ENCODE peak calls at places on chromosomes 11 and 22, in seven cellular contexts. One of them, this sample, is unnamed.
A peak's percentile ranks its signal among the peaks of the same experiment; 100 is the strongest.

GRCh38 chr22:39936523-39937145 is 23.6 kb upstream of the TMA7B start:
- DNase-seq in neuronal stem cell: no peak
- DNase-seq in H9: no peak
- DNase-seq in IMR-90: no peak
- DNase-seq in H1: no peak
- DNase-seq in mesenchymal stem cell: no peak
- DNase-seq in mesendoderm: no peak
- DNase-seq in this sample: no peak

GRCh38 chr22:20316844-20317401 is 2.9 kb downstream of the DGCR6L start:
- DNase-seq in neuronal stem cell: no peak
- DNase-seq in H9: no peak
- DNase-seq in IMR-90: no peak
- DNase-seq in H1: peak; percentile 35
- DNase-seq in mesenchymal stem cell: no peak
- DNase-seq in mesendoderm: no peak
- DNase-seq in this sample: no peak

GRCh38 chr11:117929568-117930207 is 486 bp upstream of the TMPRSS13 start:
- DNase-seq in neuronal stem cell: no peak
- DNase-seq in H9: no peak
- DNase-seq in IMR-90: no peak
- DNase-seq in H1: no peak
- DNase-seq in mesenchymal stem cell: no peak
- DNase-seq in mesendoderm: peak; percentile 37
- DNase-seq in this sample: no peak

GRCh38 chr11:34044664-34045485 is 6.7 kb upstream of the CAPRIN1 start:
- DNase-seq in neuronal stem cell: no peak
- DNase-seq in H9: peak; percentile 54
- DNase-seq in IMR-90: peak; percentile 82
- DNase-seq in H1: peak; percentile 51
- DNase-seq in mesenchymal stem cell: peak; percentile 89
- DNase-seq in mesendoderm: peak; percentile 50
- DNase-seq in this sample: peak; percentile 99

GRCh38 chr11:122367809-122368231 is 251.8 kb upstream of the BLID start:
- DNase-seq in neuronal stem cell: no peak
- DNase-seq in H9: no peak
- DNase-seq in IMR-90: peak; percentile 82
- DNase-seq in H1: no peak
- DNase-seq in mesenchymal stem cell: peak; percentile 17
- DNase-seq in mesendoderm: no peak
- DNase-seq in this sample: no peak

GRCh38 chr11:69209936-69210659 is 54.4 kb downstream of the SMIM38 start:
- DNase-seq in neuronal stem cell: no peak
- DNase-seq in H9: no peak
- DNase-seq in IMR-90: no peak
- DNase-seq in H1: no peak
- DNase-seq in mesenchymal stem cell: peak; percentile 32
- DNase-seq in mesendoderm: peak; percentile 10
- DNase-seq in this sample: peak; percentile 7

GRCh38 chr11:32213223-32213622 is 122.3 kb downstream of the RCN1 start:
- DNase-seq in neuronal stem cell: no peak
- DNase-seq in H9: no peak
- DNase-seq in IMR-90: peak; percentile 74
- DNase-seq in H1: no peak
- DNase-seq in mesenchymal stem cell: peak; percentile 36
- DNase-seq in mesendoderm: no peak
- DNase-seq in this sample: peak; percentile 64

GRCh38 chr11:126973051-126973450 is 27.5 kb downstream of the KIRREL3 start:
- DNase-seq in neuronal stem cell: no peak
- DNase-seq in H9: no peak
- DNase-seq in IMR-90: no peak
- DNase-seq in H1: no peak
- DNase-seq in mesenchymal stem cell: no peak
- DNase-seq in mesendoderm: no peak
- DNase-seq in this sample: peak; percentile 98

GRCh38 chr11:65516135-65516968 is 8.5 kb upstream of the SCYL1 start:
- DNase-seq in neuronal stem cell: no peak
- DNase-seq in H9: no peak
- DNase-seq in IMR-90: no peak
- DNase-seq in H1: no peak
- DNase-seq in mesenchymal stem cell: peak; percentile 47
- DNase-seq in mesendoderm: no peak
- DNase-seq in this sample: no peak

GRCh38 chr22:46070215-46070721 is 80.1 kb upstream of the PPARA start:
- DNase-seq in neuronal stem cell: no peak
- DNase-seq in H9: peak; percentile 58
- DNase-seq in IMR-90: peak; percentile 42
- DNase-seq in H1: peak; percentile 74
- DNase-seq in mesenchymal stem cell: peak; percentile 58
- DNase-seq in mesendoderm: peak; percentile 26
- DNase-seq in this sample: no peak

GRCh38 chr11:67648796-67649613 is 1.5 kb downstream of the ACY3 start:
- DNase-seq in neuronal stem cell: no peak
- DNase-seq in H9: no peak
- DNase-seq in IMR-90: no peak
- DNase-seq in H1: no peak
- DNase-seq in mesenchymal stem cell: no peak
- DNase-seq in mesendoderm: no peak
- DNase-seq in this sample: no peak

GRCh38 chr11:1744137-1744878 is 6.1 kb downstream of the IFITM10 start:
- DNase-seq in neuronal stem cell: no peak
- DNase-seq in H9: no peak
- DNase-seq in IMR-90: no peak
- DNase-seq in H1: no peak
- DNase-seq in mesenchymal stem cell: no peak
- DNase-seq in mesendoderm: no peak
- DNase-seq in this sample: peak; percentile 36

GRCh38 chr11:41522391-41522790 is 62.9 kb upstream of the LRRC4C start:
- DNase-seq in neuronal stem cell: no peak
- DNase-seq in H9: no peak
- DNase-seq in IMR-90: no peak
- DNase-seq in H1: no peak
- DNase-seq in mesenchymal stem cell: no peak
- DNase-seq in mesendoderm: peak; percentile 56
- DNase-seq in this sample: no peak

GRCh38 chr11:27619039-27619438 is 81.2 kb downstream of the BDNF start:
- DNase-seq in neuronal stem cell: no peak
- DNase-seq in H9: no peak
- DNase-seq in IMR-90: peak; percentile 33
- DNase-seq in H1: no peak
- DNase-seq in mesenchymal stem cell: no peak
- DNase-seq in mesendoderm: no peak
- DNase-seq in this sample: no peak

GRCh38 chr22:20206709-20207215 is 55.9 kb upstream of the CCDC188 start:
- DNase-seq in neuronal stem cell: no peak
- DNase-seq in H9: no peak
- DNase-seq in IMR-90: peak; percentile 22
- DNase-seq in H1: no peak
- DNase-seq in mesenchymal stem cell: peak; percentile 31
- DNase-seq in mesendoderm: no peak
- DNase-seq in this sample: no peak

GRCh38 chr11:9320047-9320446 is 5.7 kb upstream of the TMEM41B start:
- DNase-seq in neuronal stem cell: no peak
- DNase-seq in H9: no peak
- DNase-seq in IMR-90: no peak
- DNase-seq in H1: no peak
- DNase-seq in mesenchymal stem cell: no peak
- DNase-seq in mesendoderm: no peak
- DNase-seq in this sample: peak; percentile 65

GRCh38 chr11:76161261-76161961 is 44.9 kb downstream of the WNT11 start:
- DNase-seq in neuronal stem cell: no peak
- DNase-seq in H9: no peak
- DNase-seq in IMR-90: no peak
- DNase-seq in H1: no peak
- DNase-seq in mesenchymal stem cell: no peak
- DNase-seq in mesendoderm: no peak
- DNase-seq in this sample: no peak

GRCh38 chr22:27580311-27580897 is 221.2 kb downstream of the MN1 start:
- DNase-seq in neuronal stem cell: no peak
- DNase-seq in H9: no peak
- DNase-seq in IMR-90: no peak
- DNase-seq in H1: no peak
- DNase-seq in mesenchymal stem cell: no peak
- DNase-seq in mesendoderm: no peak
- DNase-seq in this sample: no peak
- H3K23ac ChIP-seq in neuronal stem cell: no peak overlapping the region
- H3K23ac ChIP-seq in H9: no peak overlapping the region
- H3K23ac ChIP-seq in IMR-90: no peak overlapping the region
- H3K23ac ChIP-seq in H1: no peak overlapping the region
- H3K23ac ChIP-seq in mesenchymal stem cell: no peak overlapping the region
- H3K23ac ChIP-seq in mesendoderm: no peak overlapping the region
- H3K23ac ChIP-seq in this sample: no peak overlapping the region

GRCh38 chr22:22916952-22917290 is 29.3 kb downstream of the IGLL5 start:
- DNase-seq in neuronal stem cell: no peak
- DNase-seq in H9: no peak
- DNase-seq in IMR-90: no peak
- DNase-seq in H1: no peak
- DNase-seq in mesenchymal stem cell: no peak
- DNase-seq in mesendoderm: no peak
- DNase-seq in this sample: no peak

GRCh38 chr22:22918297-22918965 is 30.8 kb downstream of the IGLL5 start:
- DNase-seq in neuronal stem cell: no peak
- DNase-seq in H9: no peak
- DNase-seq in IMR-90: no peak
- DNase-seq in H1: no peak
- DNase-seq in mesenchymal stem cell: no peak
- DNase-seq in mesendoderm: no peak
- DNase-seq in this sample: no peak

GRCh38 chr22:22916215-22916951 is 28.8 kb downstream of the IGLL5 start:
- DNase-seq in neuronal stem cell: no peak
- DNase-seq in H9: no peak
- DNase-seq in IMR-90: no peak
- DNase-seq in H1: no peak
- DNase-seq in mesenchymal stem cell: no peak
- DNase-seq in mesendoderm: no peak
- DNase-seq in this sample: no peak

GRCh38 chr22:22919041-22919440 is 31.4 kb downstream of the IGLL5 start:
- DNase-seq in neuronal stem cell: no peak
- DNase-seq in H9: no peak
- DNase-seq in IMR-90: no peak
- DNase-seq in H1: no peak
- DNase-seq in mesenchymal stem cell: no peak
- DNase-seq in mesendoderm: no peak
- DNase-seq in this sample: no peak

GRCh38 chr22:22917377-22917776 is 29.8 kb downstream of the IGLL5 start:
- DNase-seq in neuronal stem cell: no peak
- DNase-seq in H9: no peak
- DNase-seq in IMR-90: no peak
- DNase-seq in H1: no peak
- DNase-seq in mesenchymal stem cell: no peak
- DNase-seq in mesendoderm: no peak
- DNase-seq in this sample: no peak
- H3K23ac ChIP-seq in neuronal stem cell: peak overlapping the region; percentile 15
- H3K23ac ChIP-seq in H9: no peak overlapping the region
- H3K23ac ChIP-seq in IMR-90: no peak overlapping the region
- H3K23ac ChIP-seq in H1: no peak overlapping the region
- H3K23ac ChIP-seq in mesenchymal stem cell: no peak overlapping the region
- H3K23ac ChIP-seq in mesendoderm: no peak overlapping the region
- H3K23ac ChIP-seq in this sample: no peak overlapping the region

GRCh38 chr11:15794361-15795150 is 561.8 kb downstream of the SOX6 start:
- DNase-seq in neuronal stem cell: no peak
- DNase-seq in H9: no peak
- DNase-seq in IMR-90: no peak
- DNase-seq in H1: no peak
- DNase-seq in mesenchymal stem cell: no peak
- DNase-seq in mesendoderm: no peak
- DNase-seq in this sample: no peak

GRCh38 chr11:15795378-15795777 is 561.0 kb downstream of the SOX6 start:
- DNase-seq in neuronal stem cell: no peak
- DNase-seq in H9: no peak
- DNase-seq in IMR-90: no peak
- DNase-seq in H1: no peak
- DNase-seq in mesenchymal stem cell: no peak
- DNase-seq in mesendoderm: no peak
- DNase-seq in this sample: no peak

DNA sequence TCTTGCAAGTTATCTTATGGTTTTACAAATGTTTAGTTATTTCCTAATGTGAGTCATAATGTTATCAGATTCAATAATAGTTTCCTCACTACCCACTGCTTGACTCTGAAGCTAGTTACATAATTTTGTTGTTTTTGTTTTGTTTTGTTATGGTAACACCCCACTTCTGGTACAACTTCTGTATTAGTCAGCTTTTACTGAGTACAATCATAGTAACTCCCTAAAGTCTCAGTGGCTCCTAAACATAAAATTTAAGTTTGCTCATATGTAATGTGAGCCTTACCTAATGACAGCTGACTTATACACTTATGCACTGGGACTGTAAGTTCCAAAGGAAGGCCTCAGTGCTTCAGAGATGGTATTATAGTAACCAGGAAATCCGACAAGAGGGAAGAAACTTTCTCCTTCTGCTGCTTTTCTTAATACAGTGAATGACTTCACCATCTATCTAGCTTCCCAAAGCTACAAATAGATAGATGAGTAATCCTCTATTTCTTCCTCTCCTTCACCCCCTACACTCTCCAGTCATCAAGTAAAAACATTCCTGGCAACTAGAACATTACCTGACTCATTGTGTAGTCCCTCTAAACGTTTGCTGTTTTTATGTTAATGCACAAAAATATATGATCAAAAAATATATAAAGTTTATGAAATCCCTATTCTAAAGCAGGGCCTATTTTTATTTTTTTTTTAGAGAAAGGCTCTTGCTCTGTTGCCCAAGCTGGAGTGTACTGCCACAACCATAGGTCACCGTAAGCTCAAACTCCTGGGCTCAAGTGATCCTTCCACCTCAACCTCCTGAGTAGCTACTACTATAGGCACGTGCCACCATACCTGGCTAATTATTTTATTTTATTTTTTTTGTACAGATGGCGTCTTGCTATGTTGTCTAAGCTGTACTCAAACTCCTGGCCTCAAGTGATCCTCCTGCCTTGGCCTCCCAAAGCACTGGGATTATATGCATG is 563.0 kb downstream of the SOX6 start:
- DNase-seq in neuronal stem cell: no peak
- DNase-seq in H9: no peak
- DNase-seq in IMR-90: peak; percentile 94
- DNase-seq in H1: no peak
- DNase-seq in mesenchymal stem cell: peak; percentile 96
- DNase-seq in mesendoderm: no peak
- DNase-seq in this sample: peak; percentile 67
- H3K23ac ChIP-seq in neuronal stem cell: no peak overlapping the region
- H3K23ac ChIP-seq in H9: no peak overlapping the region
- H3K23ac ChIP-seq in IMR-90: no peak overlapping the region
- H3K23ac ChIP-seq in H1: no peak overlapping the region
- H3K23ac ChIP-seq in mesenchymal stem cell: no peak overlapping the region
- H3K23ac ChIP-seq in mesendoderm: no peak overlapping the region
- H3K23ac ChIP-seq in this sample: no peak overlapping the region

GRCh38 chr11:18668131-18668530 is 30.4 kb upstream of the TMEM86A start:
- DNase-seq in neuronal stem cell: no peak
- DNase-seq in H9: no peak
- DNase-seq in IMR-90: no peak
- DNase-seq in H1: no peak
- DNase-seq in mesenchymal stem cell: no peak
- DNase-seq in mesendoderm: peak; percentile 28
- DNase-seq in this sample: no peak
- H3K23ac ChIP-seq in neuronal stem cell: no peak overlapping the region
- H3K23ac ChIP-seq in H9: no peak overlapping the region
- H3K23ac ChIP-seq in IMR-90: no peak overlapping the region
- H3K23ac ChIP-seq in H1: peak overlapping the region; percentile 2
- H3K23ac ChIP-seq in mesenchymal stem cell: no peak overlapping the region
- H3K23ac ChIP-seq in mesendoderm: no peak overlapping the region
- H3K23ac ChIP-seq in this sample: no peak overlapping the region

This sample was measured in trophoblast cell.